ENCODE peak calls at places on chromosomes 11 and 22, in eight cellular contexts. One of them, this sample, is unnamed.

GRCh38 chr11:4095509-4096230 is 1.1 kb downstream of the RRM1 start:
- DNase-seq in breast epithelium: no peak
- DNase-seq in Calu3: no peak
- DNase-seq in fibroblast of lung: peak; percentile 65
- DNase-seq in fibroblast of mammary gland: peak; percentile 71
- DNase-seq in PC-9: no peak
- DNase-seq in sigmoid colon: no peak
- DNase-seq in heart right ventricle: no peak
- DNase-seq in this sample: no peak

GRCh38 chr22:22748297-22748743 is 103.9 kb downstream of the GGTLC2 start:
- DNase-seq in sigmoid colon: no peak
- DNase-seq in breast epithelium: no peak
- DNase-seq in PC-9: peak; percentile 2
- DNase-seq in fibroblast of mammary gland: peak; percentile 67
- DNase-seq in Calu3: peak; percentile 68
- DNase-seq in fibroblast of lung: peak; percentile 23
- DNase-seq in heart right ventricle: no peak
- DNase-seq in this sample: no peak

GRCh38 chr11:2531277-2531986 is 86.6 kb downstream of the KCNQ1 start:
- DNase-seq in sigmoid colon: peak; percentile 82
- DNase-seq in fibroblast of mammary gland: peak; percentile 36
- DNase-seq in breast epithelium: peak; percentile 74
- DNase-seq in heart right ventricle: peak; percentile 83
- DNase-seq in fibroblast of lung: peak; percentile 15
- DNase-seq in Calu3: peak; percentile 87
- DNase-seq in PC-9: peak; percentile 71
- DNase-seq in this sample: peak; percentile 88

GRCh38 chr11:4085575-4085974 is 9.0 kb upstream of the RRM1 start:
- DNase-seq in sigmoid colon: no peak
- DNase-seq in PC-9: no peak
- DNase-seq in breast epithelium: no peak
- DNase-seq in fibroblast of lung: no peak
- DNase-seq in Calu3: no peak
- DNase-seq in heart right ventricle: no peak
- DNase-seq in fibroblast of mammary gland: no peak
- DNase-seq in this sample: no peak

GRCh38 chr11:61918251-61919112 is 1.1 kb upstream of the RAB3IL1 start:
- DNase-seq in fibroblast of lung: no peak
- DNase-seq in PC-9: no peak
- DNase-seq in fibroblast of mammary gland: peak; percentile 37
- DNase-seq in heart right ventricle: no peak
- DNase-seq in breast epithelium: no peak
- DNase-seq in sigmoid colon: peak; percentile 78
- DNase-seq in Calu3: no peak
- DNase-seq in this sample: no peak

GRCh38 chr11:116931206-116931953 is 94.0 kb upstream of the APOA1 start:
- DNase-seq in sigmoid colon: no peak
- DNase-seq in breast epithelium: no peak
- DNase-seq in Calu3: no peak
- DNase-seq in fibroblast of mammary gland: peak; percentile 13
- DNase-seq in fibroblast of lung: peak; percentile 53
- DNase-seq in PC-9: peak; percentile 32
- DNase-seq in heart right ventricle: no peak
- DNase-seq in this sample: no peak

GRCh38 chr11:2652362-2652761 is 47.4 kb downstream of the KCNQ1OT1 start:
- DNase-seq in PC-9: no peak
- DNase-seq in heart right ventricle: no peak
- DNase-seq in sigmoid colon: no peak
- DNase-seq in Calu3: no peak
- DNase-seq in fibroblast of mammary gland: no peak
- DNase-seq in fibroblast of lung: no peak
- DNase-seq in breast epithelium: no peak
- DNase-seq in this sample: no peak

GRCh38 chr22:43293661-43294392 is 49.3 kb downstream of the SCUBE1 start:
- DNase-seq in Calu3: no peak
- DNase-seq in sigmoid colon: peak; percentile 97
- DNase-seq in fibroblast of lung: no peak
- DNase-seq in heart right ventricle: peak; percentile 45
- DNase-seq in fibroblast of mammary gland: peak; percentile 62
- DNase-seq in breast epithelium: peak; percentile 86
- DNase-seq in PC-9: peak; percentile 83
- DNase-seq in this sample: no peak

GRCh38 chr11:110026823-110027626 is 66.2 kb upstream of the ZC3H12C start:
- DNase-seq in fibroblast of mammary gland: no peak
- DNase-seq in PC-9: no peak
- DNase-seq in breast epithelium: no peak
- DNase-seq in Calu3: no peak
- DNase-seq in sigmoid colon: no peak
- DNase-seq in heart right ventricle: no peak
- DNase-seq in fibroblast of lung: no peak
- DNase-seq in this sample: no peak

GRCh38 chr22:42613869-42614268 is 814 bp downstream of the POLDIP3 start:
- DNase-seq in heart right ventricle: no peak
- DNase-seq in PC-9: no peak
- DNase-seq in breast epithelium: no peak
- DNase-seq in fibroblast of mammary gland: peak; percentile 41
- DNase-seq in sigmoid colon: no peak
- DNase-seq in fibroblast of lung: peak; percentile 28
- DNase-seq in Calu3: no peak
- DNase-seq in this sample: no peak

GRCh38 chr11:128965485-128965884 is 22.8 kb upstream of the TP53AIP1 start:
- DNase-seq in heart right ventricle: no peak
- DNase-seq in breast epithelium: no peak
- DNase-seq in fibroblast of mammary gland: no peak
- DNase-seq in PC-9: no peak
- DNase-seq in fibroblast of lung: no peak
- DNase-seq in sigmoid colon: no peak
- DNase-seq in Calu3: no peak
- DNase-seq in this sample: no peak

GRCh38 chr11:2993000-2993330 is 836 bp upstream of the NAP1L4 start:
- DNase-seq in fibroblast of lung: no peak
- DNase-seq in Calu3: no peak
- DNase-seq in heart right ventricle: no peak
- DNase-seq in breast epithelium: no peak
- DNase-seq in fibroblast of mammary gland: no peak
- DNase-seq in PC-9: no peak
- DNase-seq in sigmoid colon: no peak
- DNase-seq in this sample: no peak

GRCh38 chr22:30214703-30215405 is 31.7 kb downstream of the LIF start:
- DNase-seq in PC-9: peak; percentile 49
- DNase-seq in breast epithelium: no peak
- DNase-seq in fibroblast of lung: no peak
- DNase-seq in sigmoid colon: no peak
- DNase-seq in fibroblast of mammary gland: no peak
- DNase-seq in Calu3: no peak
- DNase-seq in heart right ventricle: no peak
- DNase-seq in this sample: no peak

GRCh38 chr22:25357056-25357455 is 137.6 kb downstream of the CRYBB2 start:
- DNase-seq in breast epithelium: peak; percentile 47
- DNase-seq in heart right ventricle: no peak
- DNase-seq in fibroblast of lung: no peak
- DNase-seq in sigmoid colon: peak; percentile 48
- DNase-seq in fibroblast of mammary gland: no peak
- DNase-seq in Calu3: no peak
- DNase-seq in PC-9: no peak
- DNase-seq in this sample: no peak

GRCh38 chr22:20781272-20781990 is 7.5 kb downstream of the SERPIND1 start:
- DNase-seq in fibroblast of mammary gland: peak; percentile 49
- DNase-seq in heart right ventricle: no peak
- DNase-seq in PC-9: no peak
- DNase-seq in sigmoid colon: no peak
- DNase-seq in breast epithelium: no peak
- DNase-seq in Calu3: no peak
- DNase-seq in fibroblast of lung: peak; percentile 28
- DNase-seq in this sample: no peak

GRCh38 chr11:68841718-68842426 is at the start of gene CPT1A:
- DNase-seq in breast epithelium: peak; percentile 77
- DNase-seq in PC-9: peak; percentile 72
- DNase-seq in fibroblast of lung: peak; percentile 71
- DNase-seq in fibroblast of mammary gland: peak; percentile 59
- DNase-seq in heart right ventricle: peak; percentile 85
- DNase-seq in Calu3: peak; percentile 86
- DNase-seq in sigmoid colon: peak; percentile 90
- DNase-seq in this sample: no peak

GRCh38 chr11:93570759-93571413 is 27.7 kb upstream of the SMCO4 start:
- DNase-seq in breast epithelium: no peak
- DNase-seq in fibroblast of mammary gland: peak; percentile 75
- DNase-seq in Calu3: peak; percentile 18
- DNase-seq in PC-9: peak; percentile 4
- DNase-seq in heart right ventricle: no peak
- DNase-seq in fibroblast of lung: peak; percentile 75
- DNase-seq in sigmoid colon: no peak
- DNase-seq in this sample: no peak

GRCh38 chr11:37560346-37560745 is 962.3 kb upstream of the RAG2 start:
- DNase-seq in Calu3: no peak
- DNase-seq in PC-9: peak; percentile 67
- DNase-seq in sigmoid colon: no peak
- DNase-seq in fibroblast of mammary gland: no peak
- DNase-seq in fibroblast of lung: peak; percentile 25
- DNase-seq in heart right ventricle: no peak
- DNase-seq in breast epithelium: no peak
- DNase-seq in this sample: no peak

GRCh38 chr11:18203723-18204122 is 31.1 kb downstream of the MRGPRX4 start:
- DNase-seq in Calu3: peak; percentile 4
- DNase-seq in heart right ventricle: no peak
- DNase-seq in fibroblast of mammary gland: peak; percentile 21
- DNase-seq in fibroblast of lung: no peak
- DNase-seq in sigmoid colon: no peak
- DNase-seq in breast epithelium: no peak
- DNase-seq in PC-9: no peak
- DNase-seq in this sample: no peak

GRCh38 chr11:120413480-120413879 is 77.3 kb downstream of the ARHGEF12 start:
- DNase-seq in fibroblast of mammary gland: peak; percentile 67
- DNase-seq in heart right ventricle: no peak
- DNase-seq in fibroblast of lung: peak; percentile 93
- DNase-seq in Calu3: no peak
- DNase-seq in PC-9: no peak
- DNase-seq in breast epithelium: no peak
- DNase-seq in sigmoid colon: no peak
- DNase-seq in this sample: no peak

GRCh38 chr22:38744981-38745380 is 10.8 kb downstream of the SUN2 start:
- DNase-seq in fibroblast of mammary gland: peak; percentile 50
- DNase-seq in fibroblast of lung: no peak
- DNase-seq in sigmoid colon: no peak
- DNase-seq in heart right ventricle: no peak
- DNase-seq in Calu3: no peak
- DNase-seq in PC-9: no peak
- DNase-seq in breast epithelium: no peak
- DNase-seq in this sample: no peak

GRCh38 chr11:113593698-113594308 is 112.3 kb downstream of the TMPRSS5 start:
- DNase-seq in fibroblast of mammary gland: no peak
- DNase-seq in heart right ventricle: no peak
- DNase-seq in breast epithelium: no peak
- DNase-seq in sigmoid colon: no peak
- DNase-seq in fibroblast of lung: peak; percentile 55
- DNase-seq in PC-9: no peak
- DNase-seq in Calu3: no peak
- DNase-seq in this sample: no peak

GRCh38 chr11:6468712-6469495 is 4.8 kb downstream of the TRIM3 start:
- DNase-seq in fibroblast of lung: peak; percentile 55
- DNase-seq in sigmoid colon: peak; percentile 92
- DNase-seq in Calu3: no peak
- DNase-seq in fibroblast of mammary gland: peak; percentile 62
- DNase-seq in heart right ventricle: peak; percentile 89
- DNase-seq in breast epithelium: peak; percentile 76
- DNase-seq in PC-9: no peak
- DNase-seq in this sample: peak; percentile 63

GRCh38 chr11:110797453-110797852 is 85.2 kb upstream of the ARHGAP20 start:
- DNase-seq in breast epithelium: no peak
- DNase-seq in Calu3: no peak
- DNase-seq in heart right ventricle: no peak
- DNase-seq in PC-9: no peak
- DNase-seq in fibroblast of lung: peak; percentile 65
- DNase-seq in fibroblast of mammary gland: peak; percentile 44
- DNase-seq in sigmoid colon: no peak
- DNase-seq in this sample: no peak

GRCh38 chr11:20876738-20877137 is 207.4 kb downstream of the NELL1 start:
- DNase-seq in fibroblast of lung: no peak
- DNase-seq in PC-9: no peak
- DNase-seq in breast epithelium: no peak
- DNase-seq in sigmoid colon: no peak
- DNase-seq in Calu3: no peak
- DNase-seq in heart right ventricle: no peak
- DNase-seq in fibroblast of mammary gland: no peak
- DNase-seq in this sample: no peak

GRCh38 chr11:20874358-20874757 is 205.0 kb downstream of the NELL1 start:
- DNase-seq in heart right ventricle: no peak
- DNase-seq in fibroblast of lung: no peak
- DNase-seq in PC-9: no peak
- DNase-seq in Calu3: no peak
- DNase-seq in sigmoid colon: no peak
- DNase-seq in breast epithelium: no peak
- DNase-seq in fibroblast of mammary gland: no peak
- DNase-seq in this sample: no peak

GRCh38 chr11:20873054-20873453 is 203.7 kb downstream of the NELL1 start:
- DNase-seq in fibroblast of mammary gland: no peak
- DNase-seq in breast epithelium: no peak
- DNase-seq in PC-9: no peak
- DNase-seq in Calu3: no peak
- DNase-seq in heart right ventricle: no peak
- DNase-seq in fibroblast of lung: no peak
- DNase-seq in sigmoid colon: no peak
- DNase-seq in this sample: no peak
- TF ChIP-seq CTCF in fibroblast of mammary gland: no peak
- TF ChIP-seq CTCF in breast epithelium: no peak
- TF ChIP-seq CTCF in PC-9: peak; percentile 46
- TF ChIP-seq CTCF in Calu3: no peak
- TF ChIP-seq CTCF in heart right ventricle: no peak
- TF ChIP-seq CTCF in fibroblast of lung: no peak
- TF ChIP-seq CTCF in sigmoid colon: no peak
- TF ChIP-seq CTCF in this sample: no peak

GRCh38 chr11:7480132-7480531 is 5.2 kb upstream of the OLFML1 start:
- DNase-seq in breast epithelium: no peak
- DNase-seq in fibroblast of lung: no peak
- DNase-seq in Calu3: no peak
- DNase-seq in heart right ventricle: no peak
- DNase-seq in sigmoid colon: no peak
- DNase-seq in fibroblast of mammary gland: peak; percentile 70
- DNase-seq in PC-9: no peak
- DNase-seq in this sample: no peak
- TF ChIP-seq CTCF in breast epithelium: no peak
- TF ChIP-seq CTCF in fibroblast of lung: no peak
- TF ChIP-seq CTCF in Calu3: no peak
- TF ChIP-seq CTCF in heart right ventricle: no peak
- TF ChIP-seq CTCF in sigmoid colon: no peak
- TF ChIP-seq CTCF in fibroblast of mammary gland: no peak
- TF ChIP-seq CTCF in PC-9: no peak
- TF ChIP-seq CTCF in this sample: no peak

GRCh38 chr11:97963528-97964331 is 1057.0 kb upstream of the CNTN5 start:
- DNase-seq in Calu3: no peak
- DNase-seq in breast epithelium: no peak
- DNase-seq in fibroblast of mammary gland: no peak
- DNase-seq in heart right ventricle: no peak
- DNase-seq in fibroblast of lung: peak; percentile 57
- DNase-seq in PC-9: no peak
- DNase-seq in sigmoid colon: no peak
- DNase-seq in this sample: no peak
- TF ChIP-seq CTCF in Calu3: no peak
- TF ChIP-seq CTCF in breast epithelium: no peak
- TF ChIP-seq CTCF in fibroblast of mammary gland: no peak
- TF ChIP-seq CTCF in heart right ventricle: no peak
- TF ChIP-seq CTCF in fibroblast of lung: no peak
- TF ChIP-seq CTCF in PC-9: no peak
- TF ChIP-seq CTCF in sigmoid colon: no peak
- TF ChIP-seq CTCF in this sample: no peak

GRCh38 chr11:90391756-90392155 is 168.9 kb upstream of the CHORDC1 start:
- DNase-seq in Calu3: no peak
- DNase-seq in PC-9: no peak
- DNase-seq in breast epithelium: no peak
- DNase-seq in fibroblast of mammary gland: no peak
- DNase-seq in sigmoid colon: no peak
- DNase-seq in fibroblast of lung: no peak
- DNase-seq in heart right ventricle: no peak
- DNase-seq in this sample: no peak

GRCh38 chr11:90392692-90393091 is 169.8 kb upstream of the CHORDC1 start:
- DNase-seq in sigmoid colon: no peak
- DNase-seq in fibroblast of lung: no peak
- DNase-seq in Calu3: no peak
- DNase-seq in fibroblast of mammary gland: no peak
- DNase-seq in heart right ventricle: no peak
- DNase-seq in breast epithelium: no peak
- DNase-seq in PC-9: no peak
- DNase-seq in this sample: no peak
- TF ChIP-seq CTCF in sigmoid colon: no peak
- TF ChIP-seq CTCF in fibroblast of lung: no peak
- TF ChIP-seq CTCF in Calu3: no peak
- TF ChIP-seq CTCF in fibroblast of mammary gland: no peak
- TF ChIP-seq CTCF in heart right ventricle: no peak
- TF ChIP-seq CTCF in breast epithelium: no peak
- TF ChIP-seq CTCF in PC-9: peak; percentile 50
- TF ChIP-seq CTCF in this sample: no peak

This sample was measured in omental fat pad.